ENCODE peak calls at places on chromosomes 7 and 10, in five cellular contexts. Z is AG04450; V is omental fat pad; R is activated naive CD8-positive, alpha-beta T cell treated with anti-CD3 and anti-CD28 coated beads for 36 hours; O is transverse colon. C is an unnamed sample.

GRCh38 chr10:116014859-116015258 is 258.1 kb downstream of the GFRA1 start:
- DNase-seq in O (no peak), R (no peak), Z (no peak), V (no peak), C (no peak)

GRCh38 chr10:31664803-31665202 is 263.8 kb downstream of the ARHGAP12 start:
- DNase-seq in Z (no peak), R (no peak), V (no peak), O (peak), C (no peak)

GRCh38 chr7:156534925-156535324 is 105.6 kb upstream of the RNF32 start:
- DNase-seq in O (no peak), V (no peak), Z (no peak), R (no peak), C (no peak)

GRCh38 chr7:74094224-74095095 is 10.9 kb downstream of the LIMK1 start:
- DNase-seq in O (peak), R (peak), Z (peak), V (peak), C (peak)

GRCh38 chr7:12827920-12828319 is 140.5 kb downstream of the ARL4A start:
- DNase-seq in R (no peak), O (no peak), V (no peak), Z (peak), C (no peak)

GRCh38 chr10:27369832-27370231 is 129.2 kb upstream of the ACBD5 start:
- DNase-seq in R (no peak), V (no peak), Z (no peak), O (no peak), C (no peak)

GRCh38 chr10:74585231-74586087 is 240.9 kb upstream of the KAT6B start:
- DNase-seq in V (no peak), O (no peak), R (peak), Z (no peak), C (no peak)

GRCh38 chr7:80145780-80146422 is 11.3 kb downstream of the GNAI1 start:
- DNase-seq in R (no peak), V (no peak), Z (peak), O (no peak), C (no peak)

GRCh38 chr7:1646957-1647891 is 22.9 kb upstream of the ELFN1 start:
- DNase-seq in O (no peak), V (no peak), Z (no peak), R (no peak), C (no peak)

GRCh38 chr7:91185771-91186170 is 78.5 kb upstream of the FZD1 start:
- DNase-seq in R (no peak), V (no peak), O (no peak), Z (no peak), C (no peak)

GRCh38 chr10:20415684-20416083 is 481.4 kb downstream of the NEBL start:
- DNase-seq in V (no peak), R (no peak), O (no peak), Z (no peak), C (no peak)

GRCh38 chr7:14092376-14092775 is 102.9 kb upstream of the ETV1 start:
- DNase-seq in Z (no peak), V (no peak), O (no peak), R (no peak), C (no peak)

GRCh38 chr10:117541405-117541908 is 1.1 kb upstream of the EMX2 start:
- DNase-seq in R (no peak), O (no peak), Z (no peak), V (no peak), C (no peak)

GRCh38 chr10:119118231-119118630 is 14.3 kb downstream of the DENND10 start:
- DNase-seq in Z (no peak), O (no peak), R (no peak), V (no peak), C (no peak)

GRCh38 chr10:79350407-79351154 is 3.3 kb downstream of the PPIF start:
- DNase-seq in R (no peak), Z (no peak), O (no peak), V (no peak), C (no peak)

GRCh38 chr7:959271-959670 is 4.8 kb upstream of the ADAP1 start:
- DNase-seq in O (peak), Z (no peak), V (no peak), R (no peak), C (no peak)

GRCh38 chr7:126370038-126370668 is 882.6 kb downstream of the GRM8 start:
- DNase-seq in R (no peak), V (no peak), O (no peak), Z (no peak), C (no peak)

GRCh38 chr10:23558361-23558799 is 119.5 kb downstream of the OTUD1 start:
- DNase-seq in V (no peak), O (no peak), R (no peak), Z (no peak), C (no peak)